ENCODE peak calls at places on chromosomes 2 and 18, in four cellular contexts. One of them, this sample, is unnamed. For H3K4me1, the result is how much of the 10 kb centered on the place peaks cover.

GRCh38 chr18:51107082-51107481 is 77.1 kb downstream of the SMAD4 start:
- DNase-seq in mammary epithelial cell: no peak
- DNase-seq in fibroblast of lung: no peak
- DNase-seq in neuronal stem cell: no peak
- DNase-seq in this sample: no peak

GRCh38 chr2:150476809-150477302 is 10.6 kb downstream of the RND3 start:
- DNase-seq in fibroblast of lung: peak
- DNase-seq in mammary epithelial cell: no peak
- DNase-seq in neuronal stem cell: no peak
- DNase-seq in this sample: no peak

GRCh38 chr2:17719562-17720371 is 33.8 kb downstream of the SMC6 start:
- DNase-seq in fibroblast of lung: peak
- DNase-seq in mammary epithelial cell: peak
- DNase-seq in neuronal stem cell: no peak
- DNase-seq in this sample: peak

GRCh38 chr18:2906522-2907458 is 60.0 kb downstream of the EMILIN2 start:
- DNase-seq in neuronal stem cell: no peak
- DNase-seq in fibroblast of lung: no peak
- DNase-seq in mammary epithelial cell: no peak
- DNase-seq in this sample: peak

GRCh38 chr2:159066541-159067156 is 98.2 kb downstream of the TANC1 start:
- DNase-seq in neuronal stem cell: no peak
- DNase-seq in fibroblast of lung: no peak
- DNase-seq in mammary epithelial cell: peak
- DNase-seq in this sample: no peak

GRCh38 chr2:187586091-187586632 is 31.9 kb upstream of the TFPI start:
- DNase-seq in neuronal stem cell: no peak
- DNase-seq in mammary epithelial cell: peak
- DNase-seq in fibroblast of lung: peak
- DNase-seq in this sample: peak

GRCh38 chr2:118049140-118050128 is 35.6 kb upstream of the CCDC93 start:
- DNase-seq in neuronal stem cell: no peak
- DNase-seq in mammary epithelial cell: no peak
- DNase-seq in fibroblast of lung: no peak
- DNase-seq in this sample: no peak

GRCh38 chr2:10071176-10071575 is 9.0 kb downstream of the CYS1 start:
- DNase-seq in mammary epithelial cell: no peak
- DNase-seq in fibroblast of lung: no peak
- DNase-seq in neuronal stem cell: no peak
- DNase-seq in this sample: no peak

GRCh38 chr2:119223521-119224390 is at the start of gene STEAP3:
- DNase-seq in fibroblast of lung: peak
- DNase-seq in neuronal stem cell: peak
- DNase-seq in mammary epithelial cell: peak
- DNase-seq in this sample: peak

GRCh38 chr18:63181706-63182105 is 137.9 kb downstream of the BCL2 start:
- DNase-seq in neuronal stem cell: no peak
- DNase-seq in mammary epithelial cell: no peak
- DNase-seq in fibroblast of lung: no peak
- DNase-seq in this sample: no peak

GRCh38 chr18:63182247-63182771 is 137.3 kb downstream of the BCL2 start:
- DNase-seq in fibroblast of lung: no peak
- DNase-seq in mammary epithelial cell: no peak
- DNase-seq in neuronal stem cell: no peak
- DNase-seq in this sample: no peak

GRCh38 chr18:63183952-63184351 is 135.6 kb downstream of the BCL2 start:
- DNase-seq in mammary epithelial cell: no peak
- DNase-seq in neuronal stem cell: no peak
- DNase-seq in fibroblast of lung: no peak
- DNase-seq in this sample: no peak

GRCh38 chr18:63183263-63183662 is 136.3 kb downstream of the BCL2 start:
- DNase-seq in neuronal stem cell: no peak
- DNase-seq in fibroblast of lung: no peak
- DNase-seq in mammary epithelial cell: no peak
- DNase-seq in this sample: no peak

GRCh38 chr18:63182861-63183260 is 136.7 kb downstream of the BCL2 start:
- DNase-seq in neuronal stem cell: no peak
- DNase-seq in mammary epithelial cell: no peak
- DNase-seq in fibroblast of lung: no peak
- DNase-seq in this sample: no peak
- H3K4me1 ChIP-seq in neuronal stem cell: under half
- H3K4me1 ChIP-seq in mammary epithelial cell: under half
- H3K4me1 ChIP-seq in fibroblast of lung: under half
- H3K4me1 ChIP-seq in this sample: under half

DNA sequence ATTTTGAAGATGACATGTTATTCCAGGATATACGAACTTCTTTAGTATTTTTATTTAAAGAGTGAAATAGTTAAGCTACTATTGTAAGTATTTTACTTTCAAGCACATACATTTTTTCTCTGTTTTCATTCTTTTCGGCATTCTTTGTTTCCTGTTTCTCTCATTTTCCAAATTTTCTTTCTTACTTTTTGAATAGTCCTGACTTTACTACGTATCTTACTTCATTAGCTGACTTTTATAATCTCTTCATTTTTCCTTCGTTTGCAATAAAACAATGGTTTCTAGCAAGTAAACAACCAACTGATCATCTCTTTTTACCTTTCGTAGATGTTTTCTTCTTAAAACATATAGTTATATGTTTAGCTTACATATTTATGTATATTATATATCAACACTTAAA is 11.8 kb downstream of the CAVIN2 start:
- DNase-seq in neuronal stem cell: no peak
- DNase-seq in mammary epithelial cell: no peak
- DNase-seq in fibroblast of lung: no peak
- DNase-seq in this sample: no peak
- H3K4me2 ChIP-seq in neuronal stem cell: no peak
- H3K4me2 ChIP-seq in mammary epithelial cell: no peak
- H3K4me2 ChIP-seq in fibroblast of lung: no peak
- H3K4me2 ChIP-seq in this sample: no peak

DNA sequence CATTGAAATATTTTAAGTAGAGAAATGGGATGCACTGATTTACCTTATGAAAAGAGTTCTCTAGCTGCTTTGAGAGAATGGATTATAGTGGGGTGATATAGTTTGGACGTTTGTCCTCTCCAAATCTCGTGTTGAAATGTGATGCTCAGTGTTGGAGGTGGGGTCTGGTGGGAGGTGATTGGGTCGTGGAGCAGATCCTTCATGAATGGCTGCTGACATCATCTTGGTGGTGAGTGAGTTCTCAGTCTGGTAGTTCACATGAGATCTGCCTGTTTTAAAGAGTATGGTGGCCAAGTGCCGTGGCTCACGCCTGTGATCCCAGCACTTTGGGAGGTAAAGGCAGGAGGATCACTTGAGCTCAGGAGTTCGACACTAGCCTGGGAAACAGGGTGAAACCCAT is 58.7 kb upstream of the SH3RF3 start:
- DNase-seq in neuronal stem cell: no peak
- DNase-seq in fibroblast of lung: no peak
- DNase-seq in mammary epithelial cell: no peak
- DNase-seq in this sample: no peak
- H3K9ac ChIP-seq in neuronal stem cell: no peak
- H3K9ac ChIP-seq in fibroblast of lung: no peak
- H3K9ac ChIP-seq in mammary epithelial cell: no peak
- H3K9ac ChIP-seq in this sample: no peak

DNA sequence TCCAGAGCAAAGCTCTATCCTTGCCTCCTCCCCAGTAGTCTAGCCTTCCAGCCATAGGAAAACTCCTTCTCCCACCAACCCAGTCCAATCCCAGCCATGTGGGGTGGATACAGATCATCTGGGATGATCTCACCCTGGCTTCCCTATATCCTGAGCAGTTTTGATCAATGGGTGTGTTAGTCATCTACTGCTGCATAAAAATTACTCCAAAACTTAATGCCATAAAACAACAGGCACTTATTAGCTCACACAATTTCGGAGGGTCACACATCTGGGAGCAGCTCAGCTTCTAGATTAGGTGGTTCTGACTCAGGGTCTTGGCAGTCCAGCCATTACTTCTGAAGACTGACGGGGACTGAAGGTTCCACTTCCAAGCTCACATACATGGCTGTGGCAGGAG is 190.4 kb downstream of the SPP2 start:
- DNase-seq in mammary epithelial cell: peak
- DNase-seq in neuronal stem cell: no peak
- DNase-seq in fibroblast of lung: peak
- DNase-seq in this sample: peak
- H3K4me1 ChIP-seq in mammary epithelial cell: under half
- H3K4me1 ChIP-seq in neuronal stem cell: under half
- H3K4me1 ChIP-seq in fibroblast of lung: under half
- H3K4me1 ChIP-seq in this sample: under half

DNA sequence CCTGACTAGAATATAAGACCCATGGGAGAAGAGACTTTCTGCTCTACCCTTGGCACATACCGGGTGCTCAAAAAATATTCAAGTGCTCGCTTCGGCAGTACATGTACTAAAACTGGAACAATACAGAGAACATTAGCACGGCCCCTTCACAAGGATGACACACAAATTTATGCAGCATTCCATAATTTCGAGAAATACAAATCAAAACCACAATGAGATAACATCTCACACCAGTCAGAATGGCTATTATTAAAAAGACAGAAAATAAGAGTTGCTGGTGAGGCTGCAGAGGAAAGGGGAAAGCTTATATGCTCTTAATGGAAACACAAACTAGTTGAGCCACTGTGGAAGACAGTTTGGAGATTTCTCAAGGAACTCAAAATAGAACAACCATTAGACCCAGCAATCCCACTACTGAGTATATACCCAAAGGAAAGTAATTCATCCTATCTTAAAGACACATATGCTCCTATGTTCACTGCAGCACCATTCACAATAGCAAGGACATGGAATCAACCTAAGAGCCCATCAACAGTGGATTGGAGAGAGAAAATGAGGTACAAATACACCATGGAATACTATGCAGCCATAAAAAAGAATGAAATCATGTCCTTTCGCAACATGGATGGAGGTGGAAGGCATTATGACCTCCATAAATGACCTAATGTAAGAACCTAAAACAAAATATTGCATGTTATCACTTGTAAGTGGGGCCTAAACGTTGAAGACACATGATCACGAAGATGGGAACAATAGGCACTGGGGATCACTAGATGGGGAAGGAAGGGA is 71.6 kb upstream of the CYP1B1 start:
- DNase-seq in fibroblast of lung: no peak
- DNase-seq in mammary epithelial cell: peak
- DNase-seq in neuronal stem cell: no peak
- DNase-seq in this sample: peak
- H3K4me2 ChIP-seq in fibroblast of lung: no peak
- H3K4me2 ChIP-seq in mammary epithelial cell: peak
- H3K4me2 ChIP-seq in neuronal stem cell: no peak
- H3K4me2 ChIP-seq in this sample: peak

GRCh38 chr2:221581986-221582385 is 9.9 kb upstream of the EPHA4 start:
- DNase-seq in mammary epithelial cell: no peak
- DNase-seq in fibroblast of lung: no peak
- DNase-seq in neuronal stem cell: no peak
- DNase-seq in this sample: no peak
- H3K9ac ChIP-seq in mammary epithelial cell: no peak
- H3K9ac ChIP-seq in fibroblast of lung: no peak
- H3K9ac ChIP-seq in neuronal stem cell: no peak
- H3K9ac ChIP-seq in this sample: no peak

This sample was measured in GM23248.